ENCODE peak calls at places on chromosome 19, in ten cellular contexts. I, P, Z, L, F, J, E, S, X and D are unnamed samples.

GRCh38 chr19:791605-792360 is 5.5 kb upstream of the PTBP1 start:
- DNase-seq in I (peak; percentile 31), P (peak; percentile 48), Z (no peak), L (no peak), F (no peak), J (no peak), E (no peak), S (no peak), X (no peak), D (peak; percentile 54)

GRCh38 chr19:35714601-35715354 is 3.0 kb upstream of the KMT2B start:
- DNase-seq in I (peak; percentile 66), P (no peak), Z (no peak), L (no peak), F (no peak), J (no peak), E (no peak), S (no peak), X (no peak), D (peak; percentile 16)

GRCh38 chr19:34994643-34995471 is 5.3 kb upstream of the GRAMD1A start:
- DNase-seq in I (no peak), P (peak; percentile 70), Z (no peak), L (peak; percentile 79), F (no peak), J (no peak), E (no peak), S (no peak), X (no peak), D (peak; percentile 82)

GRCh38 chr19:48395499-48395898 is 2.0 kb downstream of the GRIN2D start:
- DNase-seq in I (no peak), P (no peak), Z (no peak), L (no peak), F (no peak), J (no peak), E (no peak), S (no peak), X (no peak), D (no peak)

GRCh38 chr19:677601-678380 is 1.6 kb downstream of the FSTL3 start:
- DNase-seq in I (no peak), P (no peak), Z (no peak), L (no peak), F (no peak), J (no peak), E (peak; percentile 58), S (no peak), X (peak; percentile 82), D (peak; percentile 58)

GRCh38 chr19:5545051-5545450 is 22.7 kb downstream of the TINCR start:
- DNase-seq in I (no peak), P (no peak), Z (no peak), L (no peak), F (no peak), J (no peak), E (no peak), S (no peak), X (no peak), D (no peak)

GRCh38 chr19:13764821-13765394 is 586 bp downstream of the MRI1 start:
- DNase-seq in I (no peak), P (peak; percentile 66), Z (no peak), L (no peak), F (peak; percentile 46), J (peak; percentile 26), E (no peak), S (no peak), X (no peak), D (no peak)

GRCh38 chr19:33797821-33798633 is 1.4 kb downstream of the KCTD15 start:
- DNase-seq in I (peak; percentile 77), P (no peak), Z (peak; percentile 33), L (peak; percentile 78), F (no peak), J (no peak), E (peak; percentile 45), S (peak; percentile 15), X (peak; percentile 19), D (peak; percentile 92)

GRCh38 chr19:7596191-7596937 is 701 bp downstream of the CAMSAP3 start:
- DNase-seq in I (no peak), P (no peak), Z (no peak), L (no peak), F (no peak), J (no peak), E (no peak), S (no peak), X (no peak), D (no peak)

GRCh38 chr19:15292847-15293582 is 39.3 kb downstream of the BRD4 start:
- DNase-seq in I (no peak), P (no peak), Z (no peak), L (no peak), F (no peak), J (no peak), E (no peak), S (no peak), X (no peak), D (no peak)

GRCh38 chr19:46503848-46504453 is 8.3 kb upstream of the PNMA8B start:
- DNase-seq in I (no peak), P (no peak), Z (no peak), L (no peak), F (no peak), J (no peak), E (no peak), S (no peak), X (no peak), D (no peak)

GRCh38 chr19:30076101-30076551 is 134.1 kb downstream of the URI1 start:
- DNase-seq in I (peak; percentile 46), P (no peak), Z (no peak), L (peak; percentile 53), F (no peak), J (no peak), E (no peak), S (no peak), X (no peak), D (no peak)

GRCh38 chr19:13794388-13794751 is 873 bp upstream of the ZSWIM4 start:
- DNase-seq in I (no peak), P (peak; percentile 70), Z (peak; percentile 96), L (peak; percentile 93), F (no peak), J (no peak), E (peak; percentile 97), S (no peak), X (peak; percentile 70), D (peak; percentile 83)

GRCh38 chr19:35505956-35506355 is 7.5 kb downstream of the DMKN start:
- DNase-seq in I (no peak), P (no peak), Z (no peak), L (no peak), F (no peak), J (no peak), E (no peak), S (no peak), X (no peak), D (no peak)

GRCh38 chr19:2853015-2853606 is 11.8 kb downstream of the ZNF555 start:
- DNase-seq in I (no peak), P (no peak), Z (no peak), L (no peak), F (no peak), J (no peak), E (no peak), S (no peak), X (no peak), D (no peak)
- H3K9me3 ChIP-seq in I (peaks cover 65% of the 10 kb centered on the region), P (peaks cover 83% of the 10 kb centered on the region), Z (peaks cover 94% of the 10 kb centered on the region), L (peaks cover 11% of the 10 kb centered on the region), F (peaks cover 24% of the 10 kb centered on the region), J (peaks cover 29% of the 10 kb centered on the region), E (peaks cover 65% of the 10 kb centered on the region), S (peaks cover 10% of the 10 kb centered on the region), X (peaks cover 53% of the 10 kb centered on the region), D (peaks cover 17% of the 10 kb centered on the region)

DNA sequence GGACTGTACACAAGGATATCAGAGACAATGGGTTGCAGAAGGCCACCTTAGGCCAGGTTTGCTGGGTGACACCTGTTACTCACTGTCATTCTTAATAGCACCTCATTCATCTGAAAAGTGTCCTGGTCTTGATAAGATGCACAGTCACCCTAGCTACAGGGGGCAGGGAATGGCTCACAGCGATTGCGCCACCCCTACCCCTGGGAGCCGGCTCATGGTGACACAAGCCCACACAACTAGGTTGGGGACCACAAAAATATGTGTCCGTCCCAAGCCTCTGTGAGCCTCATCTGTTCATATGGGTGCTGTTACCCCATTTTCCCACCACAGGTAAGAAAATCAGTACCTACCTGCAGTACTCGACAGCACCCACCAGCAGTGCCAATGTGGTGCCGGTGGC is 23.4 kb downstream of the MED26 start:
- DNase-seq in I (no peak), P (no peak), Z (no peak), L (no peak), F (no peak), J (no peak), E (no peak), S (no peak), X (no peak), D (no peak)
- H3K4me1 ChIP-seq in I (no peaks in the 10 kb centered on the region), P (peaks cover 42% of the 10 kb centered on the region), Z (peaks cover 13% of the 10 kb centered on the region), L (no peaks in the 10 kb centered on the region), F (no peaks in the 10 kb centered on the region), J (no peaks in the 10 kb centered on the region), E (peaks cover 6% of the 10 kb centered on the region), S (no peaks in the 10 kb centered on the region), X (peaks cover 12% of the 10 kb centered on the region), D (peaks cover 29% of the 10 kb centered on the region)

DNA sequence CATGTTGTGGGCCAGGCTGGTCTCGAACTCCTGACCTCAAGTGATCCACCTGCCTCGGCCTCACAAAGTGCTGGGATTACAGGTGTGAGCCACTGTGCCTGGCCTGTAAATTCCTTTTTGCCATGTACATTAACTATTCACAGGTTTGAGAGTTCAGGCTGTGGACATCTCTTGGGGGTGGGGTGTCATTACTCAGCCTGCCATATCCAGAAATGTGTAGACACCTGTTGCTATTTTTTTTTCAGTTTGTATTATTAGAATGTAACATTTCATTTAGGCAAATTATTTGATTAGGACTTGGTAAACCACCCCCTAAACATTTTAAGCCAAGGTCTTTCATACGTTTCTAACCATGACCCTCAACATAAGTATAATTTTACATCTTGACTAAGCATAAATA is 20.5 kb downstream of the ZNF227 start:
- DNase-seq in I (no peak), P (no peak), Z (no peak), L (no peak), F (no peak), J (no peak), E (no peak), S (no peak), X (no peak), D (no peak)
- H3K9me3 ChIP-seq in I (peaks cover 11% of the 10 kb centered on the region), P (peaks cover 93% of the 10 kb centered on the region), Z (peaks cover 23% of the 10 kb centered on the region), L (peaks cover 17% of the 10 kb centered on the region), F (peaks cover 39% of the 10 kb centered on the region), J (peaks cover 49% of the 10 kb centered on the region), E (peaks cover 21% of the 10 kb centered on the region), S (peaks cover 47% of the 10 kb centered on the region), X (peaks cover 8% of the 10 kb centered on the region), D (peaks cover 15% of the 10 kb centered on the region)

GRCh38 chr19:43749898-43750297 is 4.9 kb downstream of the SMG9 start:
- DNase-seq in I (no peak), P (no peak), Z (no peak), L (no peak), F (no peak), J (no peak), E (no peak), S (no peak), X (no peak), D (no peak)

GRCh38 chr19:43754312-43754561 is 525 bp downstream of the SMG9 start:
- DNase-seq in I (no peak), P (no peak), Z (no peak), L (no peak), F (no peak), J (no peak), E (no peak), S (no peak), X (no peak), D (no peak)

GRCh38 chr19:43751466-43752220 is 3.1 kb downstream of the SMG9 start:
- DNase-seq in I (no peak), P (no peak), Z (peak; percentile 74), L (no peak), F (no peak), J (no peak), E (peak; percentile 75), S (no peak), X (peak; percentile 33), D (no peak)

GRCh38 chr19:43754562-43755255 is at the start of gene SMG9:
- DNase-seq in I (peak; percentile 97), P (peak; percentile 98), Z (peak; percentile 97), L (peak; percentile 99), F (peak; percentile 99), J (peak; percentile 99), E (peak; percentile 86), S (peak; percentile 98), X (peak; percentile 98), D (peak; percentile 99)

GRCh38 chr19:43752287-43752875 is 2.4 kb downstream of the SMG9 start:
- DNase-seq in I (no peak), P (no peak), Z (no peak), L (no peak), F (no peak), J (no peak), E (no peak), S (no peak), X (no peak), D (no peak)
- H3K4me1 ChIP-seq in I (no peaks in the 10 kb centered on the region), P (peaks cover 44% of the 10 kb centered on the region), Z (peaks cover 14% of the 10 kb centered on the region), L (no peaks in the 10 kb centered on the region), F (peaks cover 20% of the 10 kb centered on the region), J (peaks cover 33% of the 10 kb centered on the region), E (peaks cover 47% of the 10 kb centered on the region), S (peaks cover 23% of the 10 kb centered on the region), X (peaks cover 52% of the 10 kb centered on the region), D (no peaks in the 10 kb centered on the region)